ENCODE peak calls at places on chromosomes 6 and 20, in eight cellular contexts. Y is AG04450, K is anterior cingulate cortex, L is uterus, X is cardiac muscle cell, N is HEK293T, F is ACHN, O is aorta. W is an unnamed sample.
A peak's percentile ranks its signal among the peaks of the same experiment; 100 is the strongest.

GRCh38 chr6:37158508-37158907 is 11.4 kb upstream of the PIM1 start:
- DNase-seq in K (no peak), O (no peak), L (no peak), X (no peak), Y (no peak), F (no peak), N (no peak), W (no peak)

GRCh38 chr20:37336369-37337207 is 9.4 kb upstream of the SRC start:
- DNase-seq in F (no peak), O (peak; percentile 75), X (no peak), K (peak; percentile 14), N (no peak), Y (no peak), L (peak; percentile 84), W (no peak)

GRCh38 chr6:126066068-126067048 is 80.0 kb downstream of the TRMT11 start:
- DNase-seq in K (no peak), F (no peak), L (no peak), O (no peak), N (no peak), X (no peak), Y (no peak), W (no peak)

GRCh38 chr20:5900908-5901307 is 49.4 kb downstream of the TRMT6 start:
- DNase-seq in F (no peak), N (no peak), O (no peak), X (no peak), K (no peak), L (no peak), Y (no peak), W (no peak)

GRCh38 chr6:155080876-155081845 is 86.0 kb downstream of the TIAM2 start:
- DNase-seq in Y (no peak), N (no peak), K (no peak), O (no peak), L (no peak), X (peak; percentile 47), F (no peak), W (peak; percentile 77)

GRCh38 chr6:108275971-108276370 is 15.1 kb upstream of the SNX3 start:
- DNase-seq in K (no peak), N (no peak), F (no peak), L (no peak), X (no peak), Y (no peak), O (no peak), W (no peak)

GRCh38 chr20:35680464-35681183 is 15.9 kb upstream of the CPNE1 start:
- DNase-seq in L (no peak), F (no peak), O (no peak), N (no peak), K (no peak), Y (no peak), X (no peak), W (no peak)

GRCh38 chr6:130598021-130598989 is 228.9 kb upstream of the SMLR1 start:
- DNase-seq in X (no peak), O (no peak), L (no peak), F (no peak), N (no peak), Y (no peak), K (no peak), W (no peak)

GRCh38 chr6:152316024-152316423 is 321.1 kb downstream of the SYNE1 start:
- DNase-seq in N (no peak), K (no peak), L (no peak), O (peak; percentile 81), F (no peak), X (no peak), Y (peak; percentile 36), W (peak; percentile 93)

GRCh38 chr6:147508073-147508870 is at the start of gene SAMD5:
- DNase-seq in L (peak; percentile 31), N (peak; percentile 87), O (peak; percentile 61), F (peak; percentile 53), X (peak; percentile 77), Y (peak; percentile 16), K (no peak), W (peak; percentile 82)

GRCh38 chr6:12324741-12325140 is 34.6 kb downstream of the EDN1 start:
- DNase-seq in F (no peak), L (no peak), K (no peak), N (no peak), Y (no peak), X (no peak), O (no peak), W (no peak)